ENCODE peak calls at places on chromosomes 3 and 15, in six cellular contexts. S is K562, B is GM12878, A is endothelial cell of umbilical vein, C is A549, K is HepG2. J is an unnamed sample.

GRCh38 chr15:26070095-26070532 is 207.0 kb upstream of the ATP10A start:
- DNase-seq in S (no peak), B (no peak), A (no peak), C (no peak), K (no peak), J (no peak)

GRCh38 chr3:193545304-193545703 is 9.4 kb downstream of the ATP13A4 start:
- DNase-seq in S (no peak), B (no peak), A (no peak), C (no peak), K (no peak), J (no peak)

GRCh38 chr15:69412701-69413100 is 1.4 kb upstream of the KIF23 start:
- DNase-seq in S (no peak), B (no peak), A (no peak), C (no peak), K (no peak), J (no peak)

GRCh38 chr3:169812124-169812843 is 386 bp upstream of the LRRIQ4 start:
- DNase-seq in S (no peak), B (peak; percentile 5), A (peak; percentile 76), C (no peak), K (no peak), J (peak; percentile 79)

GRCh38 chr3:23916152-23916885 is 471 bp downstream of the NKIRAS1 start:
- DNase-seq in S (no peak), B (no peak), A (no peak), C (no peak), K (no peak), J (no peak)

GRCh38 chr3:15815696-15816095 is 17.9 kb upstream of the ANKRD28 start:
- DNase-seq in S (peak; percentile 34), B (no peak), A (peak; percentile 61), C (peak; percentile 21), K (peak; percentile 30), J (peak; percentile 47)

GRCh38 chr3:187994221-187995085 is 159.5 kb upstream of the LPP start:
- DNase-seq in S (no peak), B (no peak), A (no peak), C (no peak), K (no peak), J (no peak)

GRCh38 chr3:48155122-48155521 is 33.1 kb downstream of the CDC25A start:
- DNase-seq in S (no peak), B (no peak), A (peak; percentile 76), C (peak; percentile 39), K (no peak), J (no peak)

GRCh38 chr15:69903476-69904295 is 194.0 kb downstream of the TLE3 start:
- DNase-seq in S (no peak), B (no peak), A (peak; percentile 92), C (no peak), K (no peak), J (no peak)

GRCh38 chr3:37324752-37325407 is 150.5 kb upstream of the LRRFIP2 start:
- DNase-seq in S (no peak), B (no peak), A (peak; percentile 44), C (no peak), K (no peak), J (no peak)

GRCh38 chr3:125129512-125129962 is 73.7 kb upstream of the HEG1 start:
- DNase-seq in S (peak; percentile 29), B (no peak), A (peak; percentile 40), C (no peak), K (peak; percentile 59), J (peak; percentile 34)

GRCh38 chr3:126555795-126556636 is 2.7 kb downstream of the C3orf22 start:
- DNase-seq in S (no peak), B (no peak), A (no peak), C (no peak), K (no peak), J (no peak)

GRCh38 chr15:89770041-89770440 is 6.1 kb upstream of the MESP2 start:
- DNase-seq in S (no peak), B (no peak), A (peak; percentile 40), C (no peak), K (no peak), J (no peak)

GRCh38 chr3:55698826-55699225 is 211.7 kb upstream of the WNT5A start:
- DNase-seq in S (no peak), B (no peak), A (no peak), C (no peak), K (no peak), J (no peak)

GRCh38 chr3:32945136-32945535 is 6.3 kb upstream of the CCR4 start:
- DNase-seq in S (no peak), B (no peak), A (no peak), C (no peak), K (no peak), J (no peak)

GRCh38 chr3:65807225-65807624 is 231.5 kb downstream of the MAGI1 start:
- DNase-seq in S (no peak), B (no peak), A (no peak), C (no peak), K (no peak), J (no peak)

GRCh38 chr3:50260942-50261441 is 8.0 kb upstream of the SEMA3B start:
- DNase-seq in S (no peak), B (no peak), A (no peak), C (no peak), K (no peak), J (no peak)

GRCh38 chr3:151282921-151283320 is 4.6 kb upstream of the P2RY14 start:
- DNase-seq in S (peak; percentile 51), B (no peak), A (peak; percentile 58), C (peak; percentile 60), K (peak; percentile 60), J (peak; percentile 74)

GRCh38 chr3:179146911-179147570 is 1.1 kb upstream of the PIK3CA start:
- DNase-seq in S (peak; percentile 79), B (peak; percentile 42), A (peak; percentile 91), C (peak; percentile 45), K (peak; percentile 74), J (peak; percentile 77)

GRCh38 chr15:40340740-40341400 is at the start of gene CCDC9B:
- DNase-seq in S (peak; percentile 73), B (no peak), A (peak; percentile 85), C (peak; percentile 69), K (peak; percentile 75), J (no peak)

GRCh38 chr3:32438596-32439344 is 47.1 kb downstream of the CMTM7 start:
- DNase-seq in S (no peak), B (peak; percentile 92), A (peak; percentile 57), C (no peak), K (no peak), J (no peak)

GRCh38 chr3:177537612-177538011 is 340.3 kb upstream of the TBL1XR1 start:
- DNase-seq in S (no peak), B (no peak), A (no peak), C (no peak), K (no peak), J (no peak)

GRCh38 chr3:188689101-188689574 is 482.6 kb upstream of the TPRG1 start:
- DNase-seq in S (no peak), B (no peak), A (peak; percentile 80), C (no peak), K (no peak), J (no peak)

GRCh38 chr3:187062526-187063177 is 76.6 kb downstream of the RPL39L start:
- DNase-seq in S (no peak), B (no peak), A (no peak), C (no peak), K (peak; percentile 81), J (peak; percentile 54)

GRCh38 chr3:160956785-160957184 is 148.4 kb downstream of the B3GALNT1 start:
- DNase-seq in S (peak; percentile 4), B (no peak), A (peak; percentile 50), C (no peak), K (peak; percentile 8), J (peak; percentile 50)

GRCh38 chr3:129315386-129315991 is 36.8 kb downstream of the HMCES start:
- DNase-seq in S (peak; percentile 36), B (no peak), A (peak; percentile 49), C (no peak), K (no peak), J (peak; percentile 61)

GRCh38 chr15:69556344-69556743 is 103.7 kb downstream of the RPLP1 start:
- DNase-seq in S (no peak), B (no peak), A (no peak), C (no peak), K (no peak), J (no peak)

DNA sequence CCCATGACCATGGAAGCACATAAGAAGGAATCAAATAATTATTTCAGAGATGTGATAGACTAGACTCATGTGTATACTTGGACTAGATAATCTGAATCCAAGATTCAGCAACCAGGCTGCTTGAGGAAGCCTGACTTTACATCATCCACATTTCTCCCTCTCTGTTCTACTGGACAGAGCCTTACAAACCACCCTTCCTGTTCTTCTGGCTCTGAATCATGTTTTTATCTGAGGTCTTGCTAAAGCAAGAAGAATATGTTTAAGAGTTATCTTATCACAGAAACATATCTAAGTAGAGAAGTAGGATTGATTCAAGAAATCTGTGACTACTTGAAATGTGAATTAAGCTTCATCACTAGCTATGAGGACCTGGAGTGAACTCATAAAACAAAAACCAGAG is 71.1 kb upstream of the SLC24A5 start:
- DNase-seq in S (no peak), B (no peak), A (no peak), C (no peak), K (no peak), J (no peak)
- TF ChIP-seq MYC in S (no peak), B (no peak), A (no peak), C (no peak), K (no peak), J (no peak)

GRCh38 chr15:68333775-68334470 is 56.4 kb downstream of the FEM1B start:
- DNase-seq in S (no peak), B (no peak), A (no peak), C (no peak), K (no peak), J (peak; percentile 66)

GRCh38 chr15:68335655-68336054 is 58.1 kb downstream of the FEM1B start:
- DNase-seq in S (no peak), B (no peak), A (no peak), C (no peak), K (no peak), J (no peak)

GRCh38 chr15:68332266-68332665 is 54.7 kb downstream of the FEM1B start:
- DNase-seq in S (no peak), B (no peak), A (no peak), C (no peak), K (no peak), J (no peak)

GRCh38 chr15:68335251-68335650 is 57.7 kb downstream of the FEM1B start:
- DNase-seq in S (no peak), B (no peak), A (peak; percentile 59), C (no peak), K (no peak), J (no peak)

DNA sequence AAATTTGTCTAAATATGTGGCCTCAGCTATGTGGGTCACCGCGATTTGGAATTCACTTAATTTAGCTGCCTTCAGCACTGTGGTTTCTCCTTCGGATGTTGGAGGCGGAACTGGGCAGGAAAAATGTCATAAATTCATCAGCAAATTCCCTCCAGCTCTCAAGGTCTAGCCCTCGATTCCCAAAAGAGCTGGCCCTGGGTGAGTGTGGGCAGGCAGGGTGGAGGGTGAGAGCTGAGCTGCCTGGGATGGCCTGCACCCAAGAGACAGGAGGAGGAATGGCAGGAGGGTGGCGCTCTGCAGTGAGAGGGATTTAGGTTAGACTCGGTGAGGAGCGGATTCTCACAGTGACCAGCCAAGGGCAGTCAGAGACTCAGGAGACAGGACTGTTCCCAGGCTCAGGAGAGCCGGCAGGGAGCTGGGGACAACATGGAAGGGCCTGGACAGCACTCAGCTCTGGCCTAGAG is 57.1 kb downstream of the FEM1B start:
- DNase-seq in S (no peak), B (no peak), A (no peak), C (no peak), K (no peak), J (no peak)
- TF ChIP-seq CTCF in S (no peak), B (no peak), A (no peak), C (no peak), K (no peak), J (no peak)

GRCh38 chr15:76996526-76997401 is 1.8 kb downstream of the PSTPIP1 start:
- DNase-seq in S (no peak), B (no peak), A (peak; percentile 60), C (no peak), K (no peak), J (peak; percentile 69)
- H3K4me3 ChIP-seq in S (no peak overlapping the region), B (peak overlapping the region; percentile 68), A (no peak overlapping the region), C (no peak overlapping the region), K (no peak overlapping the region), J (peak overlapping the region; percentile 82)

GRCh38 chr3:143464850-143465249 is 345.3 kb downstream of the CHST2 start:
- DNase-seq in S (no peak), B (no peak), A (no peak), C (no peak), K (no peak), J (no peak)
- TF ChIP-seq MYC in S (no peak), B (no peak), A (no peak), C (no peak), K (no peak), J (no peak)

J was measured in NB4.